ENCODE peak calls at places on chromosomes 11 and 22, in ten cellular contexts. One of them, this sample, is unnamed.

GRCh38 chr22:46661221-46661851 is 41.1 kb downstream of the GRAMD4 start:
- DNase-seq in HFFc6: no peak
- DNase-seq in AG10803: no peak
- DNase-seq in mammary epithelial cell: peak
- DNase-seq in A549: peak
- DNase-seq in nephron progenitor cell: no peak
- DNase-seq in RWPE1: peak
- DNase-seq in stomach: no peak
- DNase-seq in GM23338: no peak
- DNase-seq in AG04450: no peak
- DNase-seq in this sample: no peak

GRCh38 chr11:61472868-61473267 is 35.7 kb upstream of the LRRC10B start:
- DNase-seq in HFFc6: no peak
- DNase-seq in AG10803: peak
- DNase-seq in mammary epithelial cell: no peak
- DNase-seq in A549: no peak
- DNase-seq in nephron progenitor cell: no peak
- DNase-seq in RWPE1: no peak
- DNase-seq in stomach: no peak
- DNase-seq in GM23338: no peak
- DNase-seq in AG04450: no peak
- DNase-seq in this sample: no peak

GRCh38 chr22:26722159-26722558 is 64.8 kb downstream of the MIAT start:
- DNase-seq in HFFc6: peak
- DNase-seq in AG10803: peak
- DNase-seq in mammary epithelial cell: peak
- DNase-seq in A549: peak
- DNase-seq in nephron progenitor cell: no peak
- DNase-seq in RWPE1: peak
- DNase-seq in stomach: no peak
- DNase-seq in GM23338: no peak
- DNase-seq in AG04450: no peak
- DNase-seq in this sample: no peak

GRCh38 chr11:19800162-19800561 is 87.5 kb downstream of the NAV2 start:
- DNase-seq in HFFc6: peak
- DNase-seq in AG10803: no peak
- DNase-seq in mammary epithelial cell: no peak
- DNase-seq in A549: no peak
- DNase-seq in nephron progenitor cell: no peak
- DNase-seq in RWPE1: no peak
- DNase-seq in stomach: no peak
- DNase-seq in GM23338: peak
- DNase-seq in AG04450: no peak
- DNase-seq in this sample: no peak

GRCh38 chr11:2842876-2843275 is 42.7 kb downstream of the CDKN1C start:
- DNase-seq in HFFc6: no peak
- DNase-seq in AG10803: no peak
- DNase-seq in mammary epithelial cell: no peak
- DNase-seq in A549: no peak
- DNase-seq in nephron progenitor cell: no peak
- DNase-seq in RWPE1: no peak
- DNase-seq in stomach: no peak
- DNase-seq in GM23338: no peak
- DNase-seq in AG04450: no peak
- DNase-seq in this sample: no peak

GRCh38 chr22:40418366-40419201 is 48.2 kb downstream of the SGSM3 start:
- DNase-seq in HFFc6: no peak
- DNase-seq in AG10803: no peak
- DNase-seq in mammary epithelial cell: no peak
- DNase-seq in A549: no peak
- DNase-seq in nephron progenitor cell: peak
- DNase-seq in RWPE1: no peak
- DNase-seq in stomach: no peak
- DNase-seq in GM23338: no peak
- DNase-seq in AG04450: peak
- DNase-seq in this sample: no peak

GRCh38 chr11:118060879-118061278 is 16.0 kb upstream of the TMPRSS4 start:
- DNase-seq in HFFc6: no peak
- DNase-seq in AG10803: no peak
- DNase-seq in mammary epithelial cell: no peak
- DNase-seq in A549: no peak
- DNase-seq in nephron progenitor cell: no peak
- DNase-seq in RWPE1: no peak
- DNase-seq in stomach: no peak
- DNase-seq in GM23338: no peak
- DNase-seq in AG04450: no peak
- DNase-seq in this sample: no peak

GRCh38 chr22:49962012-49962750 is 1.6 kb downstream of the PIM3 start:
- DNase-seq in HFFc6: peak
- DNase-seq in AG10803: peak
- DNase-seq in mammary epithelial cell: peak
- DNase-seq in A549: peak
- DNase-seq in nephron progenitor cell: peak
- DNase-seq in RWPE1: peak
- DNase-seq in stomach: peak
- DNase-seq in GM23338: peak
- DNase-seq in AG04450: peak
- DNase-seq in this sample: no peak

GRCh38 chr11:60265373-60266214 is 14.9 kb upstream of the MS4A4A start:
- DNase-seq in HFFc6: peak
- DNase-seq in AG10803: peak
- DNase-seq in mammary epithelial cell: peak
- DNase-seq in A549: peak
- DNase-seq in nephron progenitor cell: peak
- DNase-seq in RWPE1: peak
- DNase-seq in stomach: no peak
- DNase-seq in GM23338: peak
- DNase-seq in AG04450: no peak
- DNase-seq in this sample: peak
- TF ChIP-seq CTCF in HFFc6: peak
- TF ChIP-seq CTCF in AG10803: peak
- TF ChIP-seq CTCF in mammary epithelial cell: peak
- TF ChIP-seq CTCF in A549: peak
- TF ChIP-seq CTCF in nephron progenitor cell: peak
- TF ChIP-seq CTCF in RWPE1: peak
- TF ChIP-seq CTCF in stomach: no peak
- TF ChIP-seq CTCF in GM23338: peak
- TF ChIP-seq CTCF in AG04450: peak
- TF ChIP-seq CTCF in this sample: peak

GRCh38 chr11:75202195-75202594 is 38.4 kb upstream of the TPBGL start:
- DNase-seq in HFFc6: no peak
- DNase-seq in AG10803: no peak
- DNase-seq in mammary epithelial cell: no peak
- DNase-seq in A549: no peak
- DNase-seq in nephron progenitor cell: no peak
- DNase-seq in RWPE1: no peak
- DNase-seq in stomach: no peak
- DNase-seq in GM23338: no peak
- DNase-seq in AG04450: no peak
- DNase-seq in this sample: no peak

GRCh38 chr11:75203138-75203537 is 37.4 kb upstream of the TPBGL start:
- DNase-seq in HFFc6: no peak
- DNase-seq in AG10803: no peak
- DNase-seq in mammary epithelial cell: no peak
- DNase-seq in A549: no peak
- DNase-seq in nephron progenitor cell: no peak
- DNase-seq in RWPE1: no peak
- DNase-seq in stomach: no peak
- DNase-seq in GM23338: no peak
- DNase-seq in AG04450: no peak
- DNase-seq in this sample: no peak

GRCh38 chr11:75203641-75204011 is 36.9 kb upstream of the TPBGL start:
- DNase-seq in HFFc6: no peak
- DNase-seq in AG10803: no peak
- DNase-seq in mammary epithelial cell: no peak
- DNase-seq in A549: no peak
- DNase-seq in nephron progenitor cell: no peak
- DNase-seq in RWPE1: no peak
- DNase-seq in stomach: no peak
- DNase-seq in GM23338: no peak
- DNase-seq in AG04450: no peak
- DNase-seq in this sample: no peak

GRCh38 chr11:75204012-75204674 is 36.4 kb upstream of the TPBGL start:
- DNase-seq in HFFc6: no peak
- DNase-seq in AG10803: no peak
- DNase-seq in mammary epithelial cell: no peak
- DNase-seq in A549: no peak
- DNase-seq in nephron progenitor cell: no peak
- DNase-seq in RWPE1: no peak
- DNase-seq in stomach: no peak
- DNase-seq in GM23338: no peak
- DNase-seq in AG04450: no peak
- DNase-seq in this sample: no peak

DNA sequence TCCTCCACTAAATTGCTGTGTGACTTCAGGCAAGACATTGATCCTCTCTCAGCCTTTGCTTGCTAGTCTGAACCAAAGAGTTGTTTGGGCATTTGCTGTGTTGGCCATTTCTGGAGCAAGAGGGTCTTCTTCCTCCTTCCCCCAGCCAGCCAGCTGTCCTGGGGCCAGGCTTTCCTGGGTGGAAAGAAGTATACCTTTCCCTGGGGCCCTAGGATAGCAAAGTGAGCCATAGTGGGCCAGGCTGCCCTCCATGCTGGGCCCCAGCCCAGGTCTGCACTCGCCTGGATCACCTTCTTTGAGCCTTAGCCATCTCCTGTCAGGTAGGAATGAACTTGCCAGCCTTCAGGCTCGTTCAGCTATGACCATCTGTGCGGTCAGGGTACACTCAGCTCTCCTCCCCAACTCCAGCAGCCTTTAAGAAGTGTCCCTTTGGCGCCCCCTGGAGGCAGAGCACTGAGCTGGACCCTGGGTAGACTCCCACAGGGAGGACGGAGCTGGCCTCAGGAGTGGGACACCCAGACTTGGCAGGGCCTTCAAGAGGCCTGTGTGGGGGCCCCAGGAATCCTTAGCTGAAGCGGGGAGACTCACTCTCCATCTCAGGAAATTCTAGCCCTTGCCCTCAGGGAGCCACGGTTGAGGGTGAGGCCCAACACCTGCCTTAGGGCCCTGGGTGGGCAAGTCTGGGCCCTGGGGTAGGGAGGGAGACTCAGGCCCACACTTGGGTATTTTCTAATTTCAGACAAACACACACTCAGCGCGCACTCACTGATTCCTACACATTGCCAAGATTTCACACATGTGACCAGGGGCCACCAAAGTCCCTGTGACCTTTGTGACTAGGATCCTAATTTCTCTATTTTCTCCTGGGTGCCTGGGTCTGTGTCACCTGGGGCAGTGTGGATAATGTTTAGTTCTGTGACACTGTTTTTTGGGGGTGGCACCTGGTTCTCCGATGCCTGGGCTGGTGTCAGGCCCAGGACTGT is 35.6 kb upstream of the TPBGL start:
- DNase-seq in HFFc6: peak
- DNase-seq in AG10803: peak
- DNase-seq in mammary epithelial cell: peak
- DNase-seq in A549: peak
- DNase-seq in nephron progenitor cell: peak
- DNase-seq in RWPE1: peak
- DNase-seq in stomach: peak
- DNase-seq in GM23338: peak
- DNase-seq in AG04450: peak
- DNase-seq in this sample: peak
- TF ChIP-seq CTCF in HFFc6: peak
- TF ChIP-seq CTCF in AG10803: peak
- TF ChIP-seq CTCF in mammary epithelial cell: peak
- TF ChIP-seq CTCF in A549: peak
- TF ChIP-seq CTCF in nephron progenitor cell: peak
- TF ChIP-seq CTCF in RWPE1: peak
- TF ChIP-seq CTCF in stomach: no peak
- TF ChIP-seq CTCF in GM23338: peak
- TF ChIP-seq CTCF in AG04450: peak
- TF ChIP-seq CTCF in this sample: peak

GRCh38 chr11:86941077-86941870 is 13.9 kb downstream of the FZD4 start:
- DNase-seq in HFFc6: no peak
- DNase-seq in AG10803: no peak
- DNase-seq in mammary epithelial cell: no peak
- DNase-seq in A549: no peak
- DNase-seq in nephron progenitor cell: no peak
- DNase-seq in RWPE1: no peak
- DNase-seq in stomach: no peak
- DNase-seq in GM23338: no peak
- DNase-seq in AG04450: no peak
- DNase-seq in this sample: no peak

GRCh38 chr11:86940122-86940777 is 14.9 kb downstream of the FZD4 start:
- DNase-seq in HFFc6: no peak
- DNase-seq in AG10803: peak
- DNase-seq in mammary epithelial cell: no peak
- DNase-seq in A549: no peak
- DNase-seq in nephron progenitor cell: peak
- DNase-seq in RWPE1: no peak
- DNase-seq in stomach: peak
- DNase-seq in GM23338: peak
- DNase-seq in AG04450: no peak
- DNase-seq in this sample: no peak

GRCh38 chr11:86941871-86942208 is 13.4 kb downstream of the FZD4 start:
- DNase-seq in HFFc6: no peak
- DNase-seq in AG10803: no peak
- DNase-seq in mammary epithelial cell: no peak
- DNase-seq in A549: no peak
- DNase-seq in nephron progenitor cell: no peak
- DNase-seq in RWPE1: no peak
- DNase-seq in stomach: peak
- DNase-seq in GM23338: no peak
- DNase-seq in AG04450: no peak
- DNase-seq in this sample: no peak

GRCh38 chr11:86938203-86938899 is 16.8 kb downstream of the FZD4 start:
- DNase-seq in HFFc6: no peak
- DNase-seq in AG10803: no peak
- DNase-seq in mammary epithelial cell: no peak
- DNase-seq in A549: no peak
- DNase-seq in nephron progenitor cell: no peak
- DNase-seq in RWPE1: no peak
- DNase-seq in stomach: no peak
- DNase-seq in GM23338: no peak
- DNase-seq in AG04450: no peak
- DNase-seq in this sample: no peak

GRCh38 chr11:86938900-86939880 is 16.0 kb downstream of the FZD4 start:
- DNase-seq in HFFc6: peak
- DNase-seq in AG10803: peak
- DNase-seq in mammary epithelial cell: peak
- DNase-seq in A549: peak
- DNase-seq in nephron progenitor cell: no peak
- DNase-seq in RWPE1: peak
- DNase-seq in stomach: no peak
- DNase-seq in GM23338: peak
- DNase-seq in AG04450: no peak
- DNase-seq in this sample: no peak
- TF ChIP-seq CTCF in HFFc6: peak
- TF ChIP-seq CTCF in AG10803: peak
- TF ChIP-seq CTCF in mammary epithelial cell: peak
- TF ChIP-seq CTCF in A549: peak
- TF ChIP-seq CTCF in nephron progenitor cell: peak
- TF ChIP-seq CTCF in RWPE1: peak
- TF ChIP-seq CTCF in stomach: no peak
- TF ChIP-seq CTCF in GM23338: peak
- TF ChIP-seq CTCF in AG04450: peak
- TF ChIP-seq CTCF in this sample: peak

DNA sequence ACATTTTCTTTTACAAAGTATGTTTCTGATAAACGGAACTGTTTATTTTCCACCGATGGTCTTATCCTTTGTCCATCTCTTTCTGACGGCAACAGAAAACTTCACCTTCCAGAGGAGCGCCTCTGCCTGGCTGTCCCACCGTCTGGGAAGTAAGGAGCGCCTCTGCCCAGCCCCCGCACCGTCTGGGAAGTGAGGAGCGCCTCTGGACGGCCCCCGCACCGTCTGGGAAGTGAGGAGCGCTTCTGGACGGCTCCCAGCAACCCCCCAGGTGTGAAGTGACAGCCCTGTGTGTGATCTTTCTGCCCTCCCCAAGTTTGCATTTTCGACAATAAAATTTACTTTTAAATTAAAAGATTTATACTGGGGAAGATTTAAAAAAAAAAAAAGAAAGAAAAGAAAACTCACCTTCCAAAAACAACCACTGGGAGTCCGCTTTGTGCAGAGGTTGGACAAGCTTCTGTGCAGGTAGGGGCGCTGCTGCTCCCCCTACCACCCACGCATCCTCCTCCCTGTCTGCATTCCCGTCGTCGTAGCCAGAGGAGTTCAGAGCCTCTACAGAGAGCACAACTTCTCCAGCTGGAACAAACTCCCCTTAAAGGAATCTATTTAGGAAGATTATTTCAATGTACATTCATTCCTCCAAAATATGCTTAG is 1.0 kb upstream of the APOBEC3B start:
- DNase-seq in HFFc6: peak
- DNase-seq in AG10803: peak
- DNase-seq in mammary epithelial cell: peak
- DNase-seq in A549: peak
- DNase-seq in nephron progenitor cell: peak
- DNase-seq in RWPE1: peak
- DNase-seq in stomach: no peak
- DNase-seq in GM23338: peak
- DNase-seq in AG04450: no peak
- DNase-seq in this sample: no peak
- TF ChIP-seq CTCF in HFFc6: peak
- TF ChIP-seq CTCF in AG10803: peak
- TF ChIP-seq CTCF in mammary epithelial cell: peak
- TF ChIP-seq CTCF in A549: no peak
- TF ChIP-seq CTCF in nephron progenitor cell: peak
- TF ChIP-seq CTCF in RWPE1: no peak
- TF ChIP-seq CTCF in stomach: no peak
- TF ChIP-seq CTCF in GM23338: peak
- TF ChIP-seq CTCF in AG04450: peak
- TF ChIP-seq CTCF in this sample: peak